ENCODE peak calls at places on chromosomes 4 and X, in five cellular contexts. One of them, this sample, is unnamed.

GRCh38 chrX:47568656-47569295 is 7.8 kb downstream of the ARAF start:
- DNase-seq in SK-N-SH: peak
- DNase-seq in K562: no peak
- DNase-seq in GM12878: no peak
- DNase-seq in HepG2: peak
- DNase-seq in this sample: no peak

GRCh38 chr4:81499840-81500239 is 28.1 kb upstream of the RASGEF1B start:
- DNase-seq in HepG2: no peak
- DNase-seq in SK-N-SH: no peak
- DNase-seq in GM12878: no peak
- DNase-seq in K562: no peak
- DNase-seq in this sample: no peak

GRCh38 chrX:136768469-136769084 is 12.2 kb downstream of the ARHGEF6 start:
- DNase-seq in K562: peak
- DNase-seq in SK-N-SH: peak
- DNase-seq in HepG2: no peak
- DNase-seq in GM12878: no peak
- DNase-seq in this sample: peak

GRCh38 chrX:13123857-13124345 is 79.5 kb upstream of the FAM9C start:
- DNase-seq in SK-N-SH: no peak
- DNase-seq in K562: no peak
- DNase-seq in HepG2: peak
- DNase-seq in GM12878: no peak
- DNase-seq in this sample: no peak

GRCh38 chr4:168218663-168219062 is 99.9 kb downstream of the DDX60 start:
- DNase-seq in HepG2: no peak
- DNase-seq in K562: no peak
- DNase-seq in SK-N-SH: no peak
- DNase-seq in GM12878: no peak
- DNase-seq in this sample: no peak

GRCh38 chrX:119292445-119292844 is 56.4 kb downstream of the PGRMC1 start:
- DNase-seq in GM12878: no peak
- DNase-seq in SK-N-SH: no peak
- DNase-seq in K562: no peak
- DNase-seq in HepG2: no peak
- DNase-seq in this sample: no peak

GRCh38 chrX:40171513-40172168 is 73.9 kb upstream of the BCOR start:
- DNase-seq in HepG2: no peak
- DNase-seq in K562: no peak
- DNase-seq in GM12878: no peak
- DNase-seq in SK-N-SH: no peak
- DNase-seq in this sample: no peak

GRCh38 chr4:7042697-7043464 is at the start of gene TADA2B:
- DNase-seq in GM12878: peak
- DNase-seq in K562: peak
- DNase-seq in HepG2: peak
- DNase-seq in SK-N-SH: peak
- DNase-seq in this sample: peak

GRCh38 chr4:20251061-20251795 is 477 bp upstream of the SLIT2 start:
- DNase-seq in K562: no peak
- DNase-seq in SK-N-SH: no peak
- DNase-seq in HepG2: no peak
- DNase-seq in GM12878: no peak
- DNase-seq in this sample: no peak

GRCh38 chrX:9476810-9477575 is 12.1 kb downstream of the TBL1X start:
- DNase-seq in HepG2: peak
- DNase-seq in GM12878: no peak
- DNase-seq in K562: no peak
- DNase-seq in SK-N-SH: no peak
- DNase-seq in this sample: no peak

GRCh38 chr4:38615847-38616246 is 48.2 kb upstream of the KLF3 start:
- DNase-seq in K562: no peak
- DNase-seq in GM12878: no peak
- DNase-seq in HepG2: no peak
- DNase-seq in SK-N-SH: no peak
- DNase-seq in this sample: peak

GRCh38 chr4:43456383-43456782 is 563.9 kb downstream of the GRXCR1 start:
- DNase-seq in K562: no peak
- DNase-seq in GM12878: no peak
- DNase-seq in SK-N-SH: no peak
- DNase-seq in HepG2: no peak
- DNase-seq in this sample: no peak

GRCh38 chr4:139403457-139403856 is 50.5 kb upstream of the RAB33B start:
- DNase-seq in SK-N-SH: no peak
- DNase-seq in K562: no peak
- DNase-seq in GM12878: no peak
- DNase-seq in HepG2: no peak
- DNase-seq in this sample: no peak

GRCh38 chr4:86848136-86848535 is 1.0 kb downstream of the SLC10A6 start:
- DNase-seq in GM12878: no peak
- DNase-seq in SK-N-SH: no peak
- DNase-seq in K562: no peak
- DNase-seq in HepG2: no peak
- DNase-seq in this sample: no peak

GRCh38 chr4:99033956-99034355 is 38.4 kb downstream of the METAP1 start:
- DNase-seq in SK-N-SH: no peak
- DNase-seq in GM12878: no peak
- DNase-seq in HepG2: no peak
- DNase-seq in K562: no peak
- DNase-seq in this sample: no peak

GRCh38 chrX:36909584-36909983 is 98.6 kb upstream of the FAM47C start:
- DNase-seq in GM12878: no peak
- DNase-seq in K562: no peak
- DNase-seq in SK-N-SH: no peak
- DNase-seq in HepG2: peak
- DNase-seq in this sample: no peak

GRCh38 chrX:119502727-119503483 is 34.7 kb downstream of the SLC25A5 start:
- DNase-seq in GM12878: no peak
- DNase-seq in K562: no peak
- DNase-seq in SK-N-SH: no peak
- DNase-seq in HepG2: peak
- DNase-seq in this sample: no peak

GRCh38 chrX:109261279-109261678 is 220.6 kb downstream of the GUCY2F start:
- DNase-seq in K562: no peak
- DNase-seq in HepG2: no peak
- DNase-seq in SK-N-SH: no peak
- DNase-seq in GM12878: no peak
- DNase-seq in this sample: no peak

GRCh38 chrX:63922221-63922620 is 137.2 kb upstream of the ARHGEF9 start:
- DNase-seq in GM12878: no peak
- DNase-seq in HepG2: no peak
- DNase-seq in K562: no peak
- DNase-seq in SK-N-SH: no peak
- DNase-seq in this sample: no peak

GRCh38 chr4:169565606-169566351 is 46.6 kb downstream of the NEK1 start:
- DNase-seq in HepG2: no peak
- DNase-seq in SK-N-SH: no peak
- DNase-seq in K562: no peak
- DNase-seq in GM12878: no peak
- DNase-seq in this sample: no peak

GRCh38 chr4:5912614-5913019 is 19.7 kb upstream of the CRMP1 start:
- DNase-seq in GM12878: no peak
- DNase-seq in SK-N-SH: peak
- DNase-seq in HepG2: no peak
- DNase-seq in K562: no peak
- DNase-seq in this sample: no peak

GRCh38 chr4:98510757-98511517 is 147.5 kb downstream of the TSPAN5 start:
- DNase-seq in GM12878: no peak
- DNase-seq in HepG2: no peak
- DNase-seq in SK-N-SH: no peak
- DNase-seq in K562: no peak
- DNase-seq in this sample: peak

GRCh38 chr4:4406455-4407298 is 19.8 kb downstream of the NSG1 start:
- DNase-seq in SK-N-SH: peak
- DNase-seq in K562: no peak
- DNase-seq in GM12878: no peak
- DNase-seq in HepG2: no peak
- DNase-seq in this sample: no peak

GRCh38 chrX:30302957-30303356 is 6.2 kb downstream of the NR0B1 start:
- DNase-seq in SK-N-SH: no peak
- DNase-seq in GM12878: no peak
- DNase-seq in K562: no peak
- DNase-seq in HepG2: no peak
- DNase-seq in this sample: no peak

GRCh38 chrX:1485033-1485432 is 32.3 kb upstream of the ASMTL start:
- DNase-seq in SK-N-SH: no peak
- DNase-seq in GM12878: no peak
- DNase-seq in K562: no peak
- DNase-seq in HepG2: no peak
- DNase-seq in this sample: no peak

GRCh38 chr4:109574931-109575804 is 15.1 kb downstream of the MCUB start:
- DNase-seq in GM12878: no peak
- DNase-seq in SK-N-SH: no peak
- DNase-seq in HepG2: no peak
- DNase-seq in K562: no peak
- DNase-seq in this sample: no peak

GRCh38 chr4:19999775-20000414 is 251.8 kb upstream of the SLIT2 start:
- DNase-seq in HepG2: no peak
- DNase-seq in GM12878: no peak
- DNase-seq in SK-N-SH: peak
- DNase-seq in K562: no peak
- DNase-seq in this sample: no peak

GRCh38 chr4:67746797-67747495 is 7.2 kb downstream of the GNRHR start:
- DNase-seq in SK-N-SH: peak
- DNase-seq in GM12878: peak
- DNase-seq in HepG2: peak
- DNase-seq in K562: peak
- DNase-seq in this sample: no peak

GRCh38 chr4:57404463-57404862 is 294.3 kb upstream of the IGFBP7 start:
- DNase-seq in GM12878: no peak
- DNase-seq in HepG2: no peak
- DNase-seq in SK-N-SH: no peak
- DNase-seq in K562: no peak
- DNase-seq in this sample: no peak

GRCh38 chr4:140469806-140470733 is 28.0 kb downstream of the MGAT4D start:
- DNase-seq in K562: no peak
- DNase-seq in SK-N-SH: no peak
- DNase-seq in HepG2: no peak
- DNase-seq in GM12878: no peak
- DNase-seq in this sample: no peak

GRCh38 chrX:74251006-74251930 is 52.7 kb upstream of the ZCCHC13 start:
- DNase-seq in GM12878: no peak
- DNase-seq in HepG2: peak
- DNase-seq in K562: no peak
- DNase-seq in SK-N-SH: no peak
- DNase-seq in this sample: peak

GRCh38 chr4:64200001-64200555 is 209.2 kb downstream of the TECRL start:
- DNase-seq in GM12878: no peak
- DNase-seq in SK-N-SH: no peak
- DNase-seq in HepG2: no peak
- DNase-seq in K562: no peak
- DNase-seq in this sample: no peak

GRCh38 chrX:78124304-78124703 is 15.1 kb downstream of the TAF9B start:
- DNase-seq in HepG2: no peak
- DNase-seq in K562: no peak
- DNase-seq in GM12878: no peak
- DNase-seq in SK-N-SH: no peak
- DNase-seq in this sample: no peak
- TF ChIP-seq REST in HepG2: no peak
- TF ChIP-seq REST in K562: no peak
- TF ChIP-seq REST in GM12878: no peak
- TF ChIP-seq REST in SK-N-SH: no peak
- TF ChIP-seq REST in this sample: no peak

GRCh38 chr4:103498161-103499070 is 221.4 kb downstream of the TACR3 start:
- DNase-seq in HepG2: no peak
- DNase-seq in GM12878: peak
- DNase-seq in K562: no peak
- DNase-seq in SK-N-SH: no peak
- DNase-seq in this sample: no peak
- TF ChIP-seq GABPA in HepG2: no peak
- TF ChIP-seq GABPA in GM12878: peak
- TF ChIP-seq GABPA in K562: no peak
- TF ChIP-seq GABPA in SK-N-SH: no peak
- TF ChIP-seq GABPA in this sample: no peak

GRCh38 chr4:155751569-155751968 is 7.3 kb upstream of the GUCY1B1 start:
- DNase-seq in GM12878: no peak
- DNase-seq in HepG2: no peak
- DNase-seq in SK-N-SH: no peak
- DNase-seq in K562: no peak
- DNase-seq in this sample: no peak

GRCh38 chr4:155742310-155743015 is 16.4 kb upstream of the GUCY1B1 start:
- DNase-seq in HepG2: no peak
- DNase-seq in SK-N-SH: no peak
- DNase-seq in GM12878: no peak
- DNase-seq in K562: no peak
- DNase-seq in this sample: no peak

GRCh38 chr4:155748039-155748438 is 10.8 kb upstream of the GUCY1B1 start:
- DNase-seq in HepG2: no peak
- DNase-seq in SK-N-SH: no peak
- DNase-seq in K562: no peak
- DNase-seq in GM12878: no peak
- DNase-seq in this sample: no peak

GRCh38 chr4:155741546-155741945 is 17.3 kb upstream of the GUCY1B1 start:
- DNase-seq in K562: no peak
- DNase-seq in GM12878: no peak
- DNase-seq in SK-N-SH: no peak
- DNase-seq in HepG2: no peak
- DNase-seq in this sample: no peak

GRCh38 chr4:155745984-155746383 is 12.8 kb upstream of the GUCY1B1 start:
- DNase-seq in HepG2: no peak
- DNase-seq in SK-N-SH: no peak
- DNase-seq in K562: no peak
- DNase-seq in GM12878: no peak
- DNase-seq in this sample: no peak
- TF ChIP-seq REST in HepG2: no peak
- TF ChIP-seq REST in SK-N-SH: no peak
- TF ChIP-seq REST in K562: no peak
- TF ChIP-seq REST in GM12878: no peak
- TF ChIP-seq REST in this sample: no peak

DNA sequence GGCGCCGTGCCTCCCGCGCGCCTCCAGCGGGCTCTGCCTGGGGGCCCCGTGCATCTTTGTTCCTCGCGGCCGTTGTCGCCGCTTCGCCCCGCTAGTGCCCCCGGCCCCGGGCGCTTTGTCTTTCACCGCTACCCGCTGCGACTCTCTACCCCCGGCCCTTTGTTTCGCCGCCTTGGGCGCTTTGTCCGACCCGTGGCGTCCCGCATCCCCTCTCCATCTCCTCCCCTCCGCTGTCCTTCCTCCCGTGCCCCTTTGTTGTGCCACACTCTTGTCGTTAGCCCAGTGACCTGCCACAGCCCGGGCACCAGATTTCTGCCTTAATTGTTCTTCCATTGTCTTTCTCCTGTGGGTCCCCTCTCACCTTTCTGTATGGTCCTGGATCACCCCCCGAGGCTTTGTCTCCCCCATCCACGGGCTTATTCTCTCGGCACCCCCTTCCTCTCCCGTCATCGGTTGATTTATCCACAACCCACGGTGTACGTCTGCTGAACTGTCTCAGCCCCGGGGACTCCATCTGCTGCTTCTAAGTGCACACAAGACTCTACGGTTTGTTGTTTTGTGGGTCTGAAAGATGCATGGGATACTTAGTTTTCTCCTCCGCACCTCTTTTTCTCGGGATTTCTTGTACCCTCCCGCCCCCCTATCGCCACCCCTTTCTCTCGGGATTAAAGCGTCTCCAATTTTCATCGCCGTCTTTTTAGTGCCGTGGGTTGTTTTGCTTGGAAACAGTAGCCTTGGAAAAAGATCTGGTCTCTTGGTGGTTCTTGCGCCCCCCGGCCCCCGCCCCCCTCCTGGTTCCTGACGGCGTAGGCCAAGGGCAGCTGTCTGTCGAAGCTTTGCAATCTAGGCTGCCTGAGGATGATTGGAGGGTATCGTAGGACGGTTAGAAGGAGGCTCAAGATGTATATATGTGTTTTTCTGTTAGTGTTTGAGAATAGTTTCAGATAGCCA is 787 bp downstream of the RBPJ start:
- DNase-seq in GM12878: no peak
- DNase-seq in SK-N-SH: peak
- DNase-seq in K562: no peak
- DNase-seq in HepG2: peak
- DNase-seq in this sample: no peak
- TF ChIP-seq GABPA in GM12878: no peak
- TF ChIP-seq GABPA in SK-N-SH: no peak
- TF ChIP-seq GABPA in K562: no peak
- TF ChIP-seq GABPA in HepG2: no peak
- TF ChIP-seq GABPA in this sample: no peak